ENCODE peak calls at places on chromosomes 2 and 18, in seven cellular contexts. Z, F, N, C, L, B and T are unnamed samples.
A peak's percentile ranks its signal among the peaks of the same experiment; 100 is the strongest.

GRCh38 chr2:147854557-147855134 is 9.8 kb downstream of the ACVR2A start:
- DNase-seq in Z (no peak), F (no peak), N (no peak), C (no peak), L (no peak), B (no peak), T (no peak)

GRCh38 chr2:111617804-111618576 is 266.0 kb downstream of the ANAPC1 start:
- DNase-seq in Z (no peak), F (no peak), N (no peak), C (no peak), L (no peak), B (no peak), T (no peak)

GRCh38 chr18:51128533-51128932 is 68.9 kb downstream of the MEX3C start:
- DNase-seq in Z (no peak), F (no peak), N (peak; percentile 14), C (no peak), L (no peak), B (no peak), T (no peak)

GRCh38 chr18:7946724-7947377 is 379.7 kb downstream of the PTPRM start:
- DNase-seq in Z (no peak), F (no peak), N (peak; percentile 90), C (peak; percentile 71), L (peak; percentile 89), B (peak; percentile 26), T (no peak)

GRCh38 chr2:220708366-220708765 is 863.7 kb downstream of the EPHA4 start:
- DNase-seq in Z (no peak), F (no peak), N (peak; percentile 62), C (peak; percentile 13), L (peak; percentile 57), B (no peak), T (no peak)

GRCh38 chr2:118223487-118224136 is 135.3 kb downstream of the INSIG2 start:
- DNase-seq in Z (peak; percentile 9), F (no peak), N (no peak), C (no peak), L (no peak), B (peak; percentile 30), T (no peak)

GRCh38 chr2:128601298-128602037 is 282.8 kb upstream of the HS6ST1 start:
- DNase-seq in Z (no peak), F (no peak), N (no peak), C (no peak), L (no peak), B (no peak), T (no peak)

GRCh38 chr2:14422426-14422825 is 210.1 kb upstream of the LRATD1 start:
- DNase-seq in Z (no peak), F (no peak), N (no peak), C (no peak), L (no peak), B (no peak), T (no peak)

GRCh38 chr2:168300460-168300859 is 53.1 kb upstream of the STK39 start:
- DNase-seq in Z (no peak), F (no peak), N (peak; percentile 36), C (no peak), L (no peak), B (no peak), T (no peak)

GRCh38 chr18:8705280-8705940 is at the start of gene MTCL1:
- DNase-seq in Z (peak; percentile 49), F (peak; percentile 57), N (peak; percentile 29), C (peak; percentile 62), L (no peak), B (peak; percentile 39), T (peak; percentile 37)

GRCh38 chr2:236352761-236353593 is 88.8 kb upstream of the ASB18 start:
- DNase-seq in Z (no peak), F (no peak), N (peak; percentile 40), C (peak; percentile 9), L (peak; percentile 29), B (no peak), T (no peak)

GRCh38 chr18:61824733-61825363 is 68.0 kb downstream of the RNF152 start:
- DNase-seq in Z (no peak), F (no peak), N (peak; percentile 4), C (peak; percentile 13), L (no peak), B (no peak), T (no peak)

GRCh38 chr2:68604077-68604476 is 39.3 kb upstream of the PROKR1 start:
- DNase-seq in Z (no peak), F (no peak), N (no peak), C (no peak), L (no peak), B (no peak), T (no peak)

GRCh38 chr2:11876889-11877288 is 130.5 kb downstream of the LPIN1 start:
- DNase-seq in Z (no peak), F (no peak), N (no peak), C (no peak), L (no peak), B (no peak), T (no peak)

GRCh38 chr2:190634381-190634780 is 14.5 kb upstream of the NAB1 start:
- DNase-seq in Z (no peak), F (no peak), N (peak; percentile 93), C (no peak), L (peak; percentile 43), B (no peak), T (no peak)

GRCh38 chr2:241507430-241508239 is 749 bp downstream of the STK25 start:
- DNase-seq in Z (peak; percentile 55), F (peak; percentile 75), N (peak; percentile 18), C (peak; percentile 44), L (peak; percentile 33), B (peak; percentile 67), T (peak; percentile 66)

GRCh38 chr18:13218376-13219011 is at the start of gene LDLRAD4:
- DNase-seq in Z (no peak), F (no peak), N (no peak), C (no peak), L (no peak), B (peak; percentile 60), T (peak; percentile 34)

GRCh38 chr18:13217466-13217961 is 1.0 kb upstream of the LDLRAD4 start:
- DNase-seq in Z (peak; percentile 36), F (no peak), N (peak; percentile 7), C (peak; percentile 11), L (peak; percentile 3), B (peak; percentile 65), T (peak; percentile 41)

GRCh38 chr18:13217971-13218375 is 587 bp upstream of the LDLRAD4 start:
- DNase-seq in Z (no peak), F (no peak), N (no peak), C (no peak), L (no peak), B (peak; percentile 49), T (peak; percentile 41)

GRCh38 chr18:13216092-13216582 is 2.4 kb upstream of the LDLRAD4 start:
- DNase-seq in Z (no peak), F (peak; percentile 58), N (peak; percentile 54), C (peak; percentile 42), L (peak; percentile 47), B (peak; percentile 58), T (no peak)

GRCh38 chr18:13216732-13217465 is 1.7 kb upstream of the LDLRAD4 start:
- DNase-seq in Z (no peak), F (no peak), N (no peak), C (no peak), L (no peak), B (peak; percentile 68), T (peak; percentile 52)
- TF ChIP-seq CTCF in Z (no peak), F (peak; percentile 38), N (no peak), C (no peak), L (no peak), B (peak; percentile 11), T (peak; percentile 50)

DNA sequence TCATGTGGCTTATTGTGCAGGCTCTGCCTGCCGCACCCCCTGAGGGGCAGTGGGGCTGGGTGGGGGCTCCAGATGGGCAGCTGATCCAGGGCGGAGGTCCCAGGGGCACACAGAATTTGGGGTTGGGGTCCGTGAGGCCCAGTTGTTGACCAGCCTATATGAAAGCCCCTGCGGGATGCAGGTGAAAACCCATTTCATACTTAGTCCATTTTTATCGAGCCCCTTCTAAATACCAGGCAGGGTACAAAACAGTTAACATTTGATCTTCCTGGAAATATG is 30.6 kb downstream of the MYO7B start:
- DNase-seq in Z (no peak), F (no peak), N (no peak), C (no peak), L (no peak), B (no peak), T (no peak)
- TF ChIP-seq CTCF in Z (no peak), F (no peak), N (no peak), C (no peak), L (no peak), B (no peak), T (no peak)

DNA sequence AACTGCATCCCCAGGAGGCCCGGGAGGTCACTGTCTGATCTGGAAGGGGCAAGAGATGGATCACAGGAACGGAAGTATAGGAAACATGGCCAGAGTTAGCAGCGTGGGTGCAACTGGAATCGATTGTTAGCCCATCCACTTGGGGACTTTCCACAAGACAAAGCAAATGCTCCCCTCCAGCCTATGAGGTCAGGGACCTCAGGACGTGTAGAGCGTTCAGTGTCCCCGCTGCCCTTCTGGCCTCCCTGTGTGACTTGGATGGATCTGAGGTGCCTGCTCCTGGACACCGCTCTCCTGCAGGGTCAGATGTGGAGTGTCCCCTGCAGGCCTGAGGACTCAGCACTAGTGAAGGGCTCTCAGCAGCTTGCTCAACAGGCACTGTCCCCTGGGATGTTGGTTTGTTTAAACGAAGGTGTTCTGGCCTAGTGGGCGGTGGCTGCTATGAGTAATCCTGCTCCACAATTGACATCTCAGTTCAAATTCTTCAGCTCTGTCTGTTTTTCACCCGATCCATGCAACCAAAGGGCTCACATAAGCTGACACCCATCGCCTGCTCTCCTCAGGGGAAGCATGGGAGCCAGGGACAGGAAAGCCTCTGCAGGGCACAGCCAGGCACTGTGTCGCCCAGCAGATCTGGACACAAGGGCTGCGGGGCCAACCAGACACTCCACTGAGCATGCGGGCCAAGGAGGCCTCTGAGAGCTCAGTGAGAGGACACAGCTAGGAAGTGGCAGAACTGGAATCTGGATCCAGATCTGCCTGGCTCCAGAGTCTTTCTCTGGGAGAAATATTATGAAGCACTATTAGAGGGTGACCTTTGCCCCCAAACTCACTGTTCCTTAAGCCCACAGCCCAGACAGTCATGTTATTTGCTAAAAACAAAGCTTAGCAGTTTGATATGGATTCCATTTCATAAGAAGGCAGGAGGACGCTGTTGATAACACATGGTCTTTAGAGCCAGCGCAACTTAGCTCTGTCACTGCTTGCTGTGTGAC is 78.5 kb downstream of the RHOB start:
- DNase-seq in Z (peak; percentile 82), F (no peak), N (peak; percentile 94), C (peak; percentile 44), L (peak; percentile 68), B (no peak), T (no peak)
- TF ChIP-seq CTCF in Z (peak; percentile 20), F (no peak), N (no peak), C (no peak), L (peak; percentile 8), B (no peak), T (no peak)

GRCh38 chr18:73987247-73987980 is 160.2 kb downstream of the FBXO15 start:
- DNase-seq in Z (no peak), F (no peak), N (peak; percentile 68), C (no peak), L (no peak), B (no peak), T (no peak)

GRCh38 chr18:73992242-73993022 is 155.2 kb downstream of the FBXO15 start:
- DNase-seq in Z (no peak), F (no peak), N (peak; percentile 19), C (no peak), L (no peak), B (no peak), T (no peak)

GRCh38 chr18:73991570-73991969 is 156.1 kb downstream of the FBXO15 start:
- DNase-seq in Z (no peak), F (no peak), N (no peak), C (no peak), L (no peak), B (no peak), T (no peak)

GRCh38 chr18:73986711-73987110 is 160.9 kb downstream of the FBXO15 start:
- DNase-seq in Z (no peak), F (no peak), N (peak; percentile 62), C (no peak), L (no peak), B (no peak), T (no peak)

GRCh38 chr18:73990241-73990640 is 157.4 kb downstream of the FBXO15 start:
- DNase-seq in Z (no peak), F (no peak), N (peak; percentile 82), C (no peak), L (no peak), B (no peak), T (no peak)
- TF ChIP-seq CTCF in Z (no peak), F (no peak), N (no peak), C (no peak), L (no peak), B (no peak), T (no peak)